ENCODE peak calls at places on chromosomes 7 and 10, in ten cellular contexts. Q is AG10803, F is choroid plexus epithelial cell, W is fibroblast of the aortic adventitia, V is omental fat pad, R is nephron progenitor cell, S is neural progenitor cell, L is AG09319, X is tibial artery, Z is HFF-Myc. O is an unnamed sample.

GRCh38 chr10:70907619-70908425 is 19.5 kb upstream of the PCBD1 start:
- DNase-seq in V (no peak), Z (no peak), F (no peak), W (no peak), R (no peak), S (no peak), L (no peak), X (peak; percentile 9), Q (no peak), O (no peak)

GRCh38 chr10:93859049-93859655 is 34.6 kb upstream of the SLC35G1 start:
- DNase-seq in Z (peak; percentile 14), Q (no peak), V (no peak), F (peak; percentile 41), L (no peak), R (no peak), S (peak; percentile 11), W (peak; percentile 43), X (no peak), O (peak; percentile 4)

GRCh38 chr10:102620138-102620591 is 24.1 kb upstream of the TRIM8 start:
- DNase-seq in R (no peak), F (no peak), Z (no peak), W (peak; percentile 57), Q (no peak), L (no peak), V (no peak), X (no peak), S (no peak), O (no peak)

GRCh38 chr7:158001621-158002320 is 585.9 kb downstream of the PTPRN2 start:
- DNase-seq in Z (no peak), X (no peak), V (no peak), W (no peak), Q (no peak), L (no peak), S (no peak), R (no peak), F (no peak), O (no peak)

GRCh38 chr10:5284311-5285057 is 80.3 kb upstream of the UCN3 start:
- DNase-seq in Z (no peak), V (no peak), W (peak; percentile 60), Q (peak; percentile 79), L (peak; percentile 25), F (peak; percentile 92), X (no peak), R (no peak), S (no peak), O (peak; percentile 51)

GRCh38 chr10:125683063-125683462 is at the start of gene TEX36:
- DNase-seq in V (no peak), X (no peak), F (no peak), Z (no peak), L (no peak), S (no peak), W (no peak), R (no peak), Q (no peak), O (no peak)

GRCh38 chr7:2019693-2020511 is 212.8 kb downstream of the MAD1L1 start:
- DNase-seq in Z (peak; percentile 82), X (peak; percentile 68), R (no peak), L (peak; percentile 73), Q (peak; percentile 91), W (peak; percentile 96), V (no peak), S (no peak), F (peak; percentile 90), O (peak; percentile 94)

GRCh38 chr10:70679498-70679897 is 7.2 kb downstream of the ADAMTS14 start:
- DNase-seq in Q (peak; percentile 92), X (no peak), V (no peak), S (no peak), R (no peak), Z (peak; percentile 72), W (peak; percentile 91), L (peak; percentile 67), F (no peak), O (peak; percentile 64)

GRCh38 chr7:92588561-92588960 is 1.6 kb downstream of the FAM133B start:
- DNase-seq in S (no peak), F (peak; percentile 16), R (no peak), L (no peak), V (no peak), Q (peak; percentile 36), Z (no peak), X (no peak), W (no peak), O (no peak)

GRCh38 chr10:43197834-43198681 is 59.8 kb downstream of the CSGALNACT2 start:
- DNase-seq in X (peak; percentile 14), R (peak; percentile 45), W (no peak), Z (no peak), L (no peak), S (peak; percentile 45), V (peak; percentile 22), F (peak; percentile 32), Q (no peak), O (no peak)

GRCh38 chr7:106947244-106947728 is 82.2 kb downstream of the PIK3CG start:
- DNase-seq in R (peak; percentile 47), L (peak; percentile 49), F (peak; percentile 91), S (peak; percentile 83), Z (peak; percentile 60), W (peak; percentile 70), X (peak; percentile 65), Q (peak; percentile 71), V (no peak), O (peak; percentile 69)

GRCh38 chr7:101942603-101943210 is 125.3 kb downstream of the CUX1 start:
- DNase-seq in Z (no peak), W (no peak), Q (no peak), L (no peak), V (no peak), X (no peak), S (no peak), F (no peak), R (no peak), O (no peak)

GRCh38 chr7:159108491-159108890 is 36.2 kb downstream of the VIPR2 start:
- DNase-seq in L (no peak), Q (no peak), F (no peak), X (no peak), S (no peak), V (no peak), Z (no peak), R (no peak), W (no peak), O (no peak)

GRCh38 chr10:1100691-1101368 is 44.6 kb downstream of the WDR37 start:
- DNase-seq in R (peak; percentile 22), X (no peak), S (peak; percentile 65), V (no peak), L (no peak), Q (no peak), F (no peak), W (no peak), Z (no peak), O (no peak)

GRCh38 chr10:132420469-132421376 is 23.7 kb downstream of the PWWP2B start:
- DNase-seq in Q (peak; percentile 38), V (no peak), X (no peak), F (no peak), Z (no peak), R (no peak), L (no peak), W (peak; percentile 4), S (no peak), O (no peak)

GRCh38 chr7:100887186-100887954 is 2.1 kb downstream of the UFSP1 start:
- DNase-seq in R (no peak), L (no peak), F (peak; percentile 38), Z (no peak), V (no peak), W (no peak), S (no peak), Q (no peak), X (no peak), O (no peak)

GRCh38 chr10:13352519-13352918 is 4.4 kb upstream of the SEPHS1 start:
- DNase-seq in S (peak; percentile 33), Z (no peak), Q (no peak), R (no peak), X (no peak), W (no peak), L (no peak), F (no peak), V (no peak), O (no peak)

GRCh38 chr10:33341638-33342037 is 7.2 kb upstream of the NRP1 start:
- DNase-seq in R (no peak), Q (no peak), S (no peak), W (peak; percentile 66), F (peak; percentile 46), Z (no peak), X (no peak), V (no peak), L (no peak), O (peak; percentile 39)

GRCh38 chr7:83849135-83849534 is 200.2 kb upstream of the SEMA3E start:
- DNase-seq in R (no peak), W (peak; percentile 70), X (no peak), L (peak; percentile 31), Q (peak; percentile 53), F (no peak), V (no peak), Z (peak; percentile 38), S (no peak), O (peak; percentile 23)

GRCh38 chr7:3434611-3435010 is 133.6 kb downstream of the SDK1 start:
- DNase-seq in W (no peak), F (no peak), V (no peak), Q (no peak), X (no peak), Z (no peak), S (no peak), L (no peak), R (no peak), O (no peak)
- TF ChIP-seq CTCF in W (no peak), F (no peak), V (no peak), Q (no peak), X (no peak), Z (no peak), S (no peak), L (no peak), R (no peak), O (no peak)

GRCh38 chr10:117449636-117450035 is 74.4 kb upstream of the PDZD8 start:
- DNase-seq in X (no peak), F (peak; percentile 17), R (no peak), Z (no peak), S (no peak), Q (no peak), W (peak; percentile 29), V (no peak), L (no peak), O (no peak)
- TF ChIP-seq CTCF in X (no peak), F (peak; percentile 48), R (no peak), Z (peak; percentile 33), S (peak; percentile 41), Q (peak; percentile 21), W (no peak), V (no peak), L (peak; percentile 10), O (peak; percentile 52)

GRCh38 chr7:28362812-28363211 is 49.5 kb upstream of the CREB5 start:
- DNase-seq in X (no peak), F (no peak), W (no peak), Q (no peak), L (no peak), V (no peak), S (no peak), Z (no peak), R (no peak), O (no peak)
- TF ChIP-seq CTCF in X (no peak), F (peak; percentile 29), W (no peak), Q (peak; percentile 29), L (no peak), V (no peak), S (peak; percentile 7), Z (peak; percentile 17), R (no peak), O (peak; percentile 64)

DNA sequence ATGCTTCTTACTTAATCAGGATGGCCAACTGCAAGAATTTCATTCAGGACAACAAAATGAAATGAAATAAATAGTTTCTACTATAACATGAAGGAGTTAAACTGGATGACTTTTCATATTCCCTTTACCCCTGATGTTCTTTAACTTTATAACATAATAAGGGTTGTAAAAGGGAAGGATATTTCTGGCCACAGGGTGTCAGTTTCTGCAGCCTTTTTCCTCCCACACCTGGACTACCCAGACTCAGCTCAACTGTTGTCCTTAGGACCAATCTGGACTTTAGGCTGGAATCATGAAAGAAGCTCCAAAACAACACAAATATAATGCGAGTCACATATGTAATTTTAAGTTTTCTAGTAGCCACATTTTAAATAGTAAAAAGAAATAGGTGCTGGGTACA is 43.4 kb downstream of the PRPS1L1 start:
- DNase-seq in L (no peak), R (no peak), Z (no peak), X (no peak), V (no peak), W (no peak), F (no peak), Q (no peak), S (no peak), O (no peak)
- TF ChIP-seq CTCF in L (no peak), R (no peak), Z (no peak), X (no peak), V (no peak), W (no peak), F (no peak), Q (no peak), S (no peak), O (no peak)